ENCODE peak calls at places on chromosomes 4 and X, in six cellular contexts. P is ovary, I is tibial nerve, G is endothelial cell of umbilical vein, A is SK-N-SH, N is AG10803. B is an unnamed sample.

GRCh38 chr4:8245879-8246833 is 23.4 kb upstream of the HTRA3 start:
- DNase-seq in I (no peak), N (no peak), G (no peak), P (no peak), A (no peak), B (no peak)

GRCh38 chr4:2695661-2696060 is 60.5 kb downstream of the TNIP2 start:
- DNase-seq in A (no peak), P (no peak), I (no peak), N (no peak), G (no peak), B (no peak)

GRCh38 chr4:158669310-158669709 is 2.4 kb downstream of the C4orf46 start:
- DNase-seq in P (no peak), G (no peak), I (no peak), A (no peak), N (no peak), B (no peak)

GRCh38 chrX:132001127-132001526 is 22.0 kb upstream of the STK26 start:
- DNase-seq in P (no peak), A (no peak), N (no peak), I (no peak), G (no peak), B (no peak)

GRCh38 chr4:145736241-145736831 is 56.4 kb downstream of the C4orf51 start:
- DNase-seq in A (no peak), P (no peak), G (peak), N (peak), I (no peak), B (no peak)

GRCh38 chr4:29970626-29971025 is 749.5 kb upstream of the PCDH7 start:
- DNase-seq in A (no peak), N (no peak), G (peak), P (no peak), I (no peak), B (no peak)

GRCh38 chr4:48079972-48080391 is 54.1 kb downstream of the TXK start:
- DNase-seq in G (peak), A (no peak), P (no peak), N (no peak), I (no peak), B (peak)

GRCh38 chr4:40570348-40571077 is 59.2 kb downstream of the RBM47 start:
- DNase-seq in G (no peak), N (no peak), A (no peak), I (no peak), P (no peak), B (peak)

GRCh38 chrX:146186540-146186939 is 368.9 kb downstream of the SLITRK2 start:
- DNase-seq in G (no peak), I (no peak), P (no peak), A (no peak), N (no peak), B (no peak)

GRCh38 chr4:34250562-34250961 is 1993.8 kb downstream of the ARAP2 start:
- DNase-seq in I (no peak), A (no peak), G (no peak), P (no peak), N (peak), B (peak)

GRCh38 chr4:68850293-68850692 is 34.5 kb downstream of the UGT2B10 start:
- DNase-seq in G (no peak), I (no peak), A (no peak), P (no peak), N (no peak), B (no peak)

GRCh38 chrX:21946925-21947641 is 6.6 kb downstream of the SMS start:
- DNase-seq in I (no peak), N (peak), G (peak), P (no peak), A (no peak), B (peak)

GRCh38 chr4:132504438-132504837 is 644.7 kb upstream of the PCDH10 start:
- DNase-seq in P (no peak), I (no peak), N (no peak), G (no peak), A (no peak), B (peak)

GRCh38 chrX:114712466-114712865 is 128.6 kb downstream of the HTR2C start:
- DNase-seq in N (no peak), P (no peak), A (no peak), G (no peak), I (no peak), B (no peak)

DNA sequence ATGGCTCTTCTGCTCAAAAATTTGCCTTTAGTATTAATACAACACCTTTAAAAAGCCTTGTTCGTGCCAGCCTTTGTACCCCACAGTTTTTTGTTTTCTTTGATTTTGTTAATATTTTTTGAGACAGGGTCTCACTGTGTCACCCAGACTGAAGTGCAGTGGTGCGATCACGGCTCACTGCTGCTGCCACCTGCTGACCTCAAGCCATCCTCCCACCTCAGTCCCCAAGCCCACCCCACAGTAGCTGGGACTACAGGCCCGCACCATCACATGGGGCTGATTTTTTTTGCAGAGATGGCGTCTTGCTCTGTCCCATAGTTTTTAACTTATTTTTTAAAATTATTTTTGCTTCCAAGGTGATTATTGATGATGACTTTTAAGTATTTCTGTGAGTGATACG is 134.0 kb downstream of the HTR2C start:
- DNase-seq in P (no peak), N (no peak), G (no peak), I (no peak), A (peak), B (peak)
- TF ChIP-seq CTCF in P (no peak), N (peak), G (no peak), I (no peak), A (peak), B (peak)

DNA sequence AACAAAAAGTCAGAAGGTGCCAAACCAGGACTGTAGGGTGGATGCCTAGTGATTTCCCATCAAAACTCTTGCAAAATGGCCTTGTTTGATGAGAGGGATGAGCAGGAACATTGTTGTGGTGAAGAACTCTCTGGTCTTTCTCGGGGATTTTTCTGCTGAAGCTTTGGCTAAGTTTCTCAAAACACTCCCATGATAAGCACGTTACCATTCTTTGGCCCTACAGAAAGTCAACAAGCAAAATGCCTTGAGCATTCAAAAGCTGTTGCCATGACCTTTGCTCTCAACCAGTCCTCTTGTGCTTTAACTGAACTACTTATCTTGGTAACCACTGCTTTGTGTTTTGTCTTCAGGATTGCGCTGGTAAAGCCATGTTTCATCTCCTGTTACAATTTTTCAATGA is 3.0 kb upstream of the SEC31A start:
- DNase-seq in A (no peak), G (no peak), N (peak), P (peak), I (no peak), B (peak)
- H3K4me3 ChIP-seq in A (no peak), G (no peak), N (no peak), P (no peak), I (no peak), B (no peak)

GRCh38 chr4:170089274-170089742 is 448 bp downstream of the AADAT start:
- DNase-seq in G (peak), A (peak), I (no peak), P (no peak), N (peak), B (peak)
- TF ChIP-seq CTCF in G (no peak), A (no peak), I (no peak), P (no peak), N (peak), B (peak)

GRCh38 chr4:94545296-94545695 is 93.6 kb downstream of the PDLIM5 start:
- DNase-seq in G (peak), I (no peak), A (no peak), P (no peak), N (peak), B (peak)

GRCh38 chr4:94550352-94550751 is 98.6 kb downstream of the PDLIM5 start:
- DNase-seq in A (no peak), I (no peak), N (no peak), P (no peak), G (no peak), B (no peak)

GRCh38 chr4:94550851-94551250 is 99.1 kb downstream of the PDLIM5 start:
- DNase-seq in A (no peak), I (no peak), N (no peak), P (no peak), G (no peak), B (no peak)

GRCh38 chr4:94546949-94547348 is 95.2 kb downstream of the PDLIM5 start:
- DNase-seq in G (no peak), I (no peak), N (no peak), P (no peak), A (no peak), B (no peak)

DNA sequence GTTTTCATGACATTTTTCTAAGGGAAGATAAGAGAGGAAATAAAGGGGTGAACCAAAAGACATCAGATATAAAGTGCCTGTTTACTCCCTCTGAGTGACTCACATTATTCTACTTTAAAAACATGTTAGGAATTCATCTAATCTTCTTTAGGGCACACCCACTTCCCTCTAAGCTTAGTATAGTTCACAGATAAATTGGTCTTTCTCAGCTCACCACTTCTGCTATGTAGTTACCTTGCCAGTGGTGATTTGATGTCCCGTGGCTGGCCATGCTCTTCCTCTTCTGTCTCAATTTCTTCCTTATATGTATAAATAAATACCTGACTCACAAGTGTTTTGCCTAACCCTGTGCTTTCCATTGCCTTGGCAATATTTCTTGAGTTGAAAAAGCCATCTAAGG is 96.8 kb downstream of the PDLIM5 start:
- DNase-seq in I (no peak), G (peak), A (no peak), P (no peak), N (peak), B (peak)
- H3K4me3 ChIP-seq in I (no peak), G (no peak), A (no peak), P (no peak), N (no peak), B (no peak)

GRCh38 chr4:83012631-83013419 is 2.2 kb upstream of the LIN54 start:
- DNase-seq in I (peak), A (peak), N (peak), G (peak), P (peak), B (peak)
- TF ChIP-seq CTCF in I (peak), A (peak), N (peak), G (peak), P (no peak), B (peak)

GRCh38 chrX:71053217-71053621 is 14.9 kb downstream of the SNX12 start:
- DNase-seq in G (peak), A (no peak), I (no peak), P (no peak), N (no peak), B (peak)
- H3K4me3 ChIP-seq in G (peak), A (no peak), I (no peak), P (no peak), N (no peak), B (peak)

B was measured in choroid plexus epithelial cell.